ENCODE peak calls at places on chromosomes 16 and 17, in six cellular contexts. One of them, this sample, is unnamed.

GRCh38 chr17:55632893-55633292 is 89.8 kb downstream of the TMEM100 start:
- DNase-seq in HepG2: no peak
- DNase-seq in A549: no peak
- DNase-seq in K562: no peak
- DNase-seq in endothelial cell of umbilical vein: no peak
- DNase-seq in GM12878: no peak
- DNase-seq in this sample: no peak

GRCh38 chr17:9228408-9229159 is 207.3 kb downstream of the NTN1 start:
- DNase-seq in HepG2: no peak
- DNase-seq in A549: no peak
- DNase-seq in K562: peak; percentile 8
- DNase-seq in endothelial cell of umbilical vein: no peak
- DNase-seq in GM12878: no peak
- DNase-seq in this sample: no peak

GRCh38 chr16:2663553-2664521 is 18.5 kb upstream of the KCTD5 start:
- DNase-seq in HepG2: no peak
- DNase-seq in A549: no peak
- DNase-seq in K562: peak; percentile 79
- DNase-seq in endothelial cell of umbilical vein: no peak
- DNase-seq in GM12878: no peak
- DNase-seq in this sample: no peak

GRCh38 chr17:55996826-55997225 is 156.4 kb upstream of the ANKFN1 start:
- DNase-seq in HepG2: no peak
- DNase-seq in A549: no peak
- DNase-seq in K562: no peak
- DNase-seq in endothelial cell of umbilical vein: no peak
- DNase-seq in GM12878: no peak
- DNase-seq in this sample: peak; percentile 3

GRCh38 chr17:72733619-72734282 is 358.7 kb downstream of the SLC39A11 start:
- DNase-seq in HepG2: peak; percentile 66
- DNase-seq in A549: no peak
- DNase-seq in K562: no peak
- DNase-seq in endothelial cell of umbilical vein: no peak
- DNase-seq in GM12878: no peak
- DNase-seq in this sample: no peak

GRCh38 chr16:49528564-49529150 is 155.1 kb downstream of the C16orf78 start:
- DNase-seq in HepG2: no peak
- DNase-seq in A549: no peak
- DNase-seq in K562: no peak
- DNase-seq in endothelial cell of umbilical vein: no peak
- DNase-seq in GM12878: no peak
- DNase-seq in this sample: no peak

GRCh38 chr17:38745545-38745944 is 2.6 kb downstream of the PCGF2 start:
- DNase-seq in HepG2: peak; percentile 29
- DNase-seq in A549: no peak
- DNase-seq in K562: peak; percentile 41
- DNase-seq in endothelial cell of umbilical vein: no peak
- DNase-seq in GM12878: no peak
- DNase-seq in this sample: no peak

GRCh38 chr17:57694051-57694450 is 51.0 kb downstream of the CCDC182 start:
- DNase-seq in HepG2: no peak
- DNase-seq in A549: no peak
- DNase-seq in K562: no peak
- DNase-seq in endothelial cell of umbilical vein: no peak
- DNase-seq in GM12878: no peak
- DNase-seq in this sample: no peak

GRCh38 chr17:42311240-42312034 is 23.1 kb downstream of the STAT5A start:
- DNase-seq in HepG2: peak; percentile 91
- DNase-seq in A549: no peak
- DNase-seq in K562: peak; percentile 97
- DNase-seq in endothelial cell of umbilical vein: no peak
- DNase-seq in GM12878: no peak
- DNase-seq in this sample: peak; percentile 96

GRCh38 chr16:50598256-50598894 is 50.2 kb downstream of the NKD1 start:
- DNase-seq in HepG2: no peak
- DNase-seq in A549: no peak
- DNase-seq in K562: no peak
- DNase-seq in endothelial cell of umbilical vein: no peak
- DNase-seq in GM12878: no peak
- DNase-seq in this sample: no peak

GRCh38 chr17:14048169-14048568 is 21.1 kb upstream of the COX10 start:
- DNase-seq in HepG2: no peak
- DNase-seq in A549: peak; percentile 30
- DNase-seq in K562: no peak
- DNase-seq in endothelial cell of umbilical vein: no peak
- DNase-seq in GM12878: no peak
- DNase-seq in this sample: peak; percentile 19

GRCh38 chr17:53516643-53517042 is 306.1 kb upstream of the KIF2B start:
- DNase-seq in HepG2: no peak
- DNase-seq in A549: no peak
- DNase-seq in K562: peak; percentile 1
- DNase-seq in endothelial cell of umbilical vein: no peak
- DNase-seq in GM12878: no peak
- DNase-seq in this sample: no peak
- TF ChIP-seq MYC in HepG2: no peak
- TF ChIP-seq MYC in A549: no peak
- TF ChIP-seq MYC in K562: no peak
- TF ChIP-seq MYC in endothelial cell of umbilical vein: no peak
- TF ChIP-seq MYC in GM12878: no peak
- TF ChIP-seq MYC in this sample: no peak

GRCh38 chr17:37301288-37301687 is 74.5 kb upstream of the C17orf78 start:
- DNase-seq in HepG2: no peak
- DNase-seq in A549: peak; percentile 33
- DNase-seq in K562: peak; percentile 54
- DNase-seq in endothelial cell of umbilical vein: no peak
- DNase-seq in GM12878: no peak
- DNase-seq in this sample: peak; percentile 30
- TF ChIP-seq MYC in HepG2: no peak
- TF ChIP-seq MYC in A549: no peak
- TF ChIP-seq MYC in K562: no peak
- TF ChIP-seq MYC in endothelial cell of umbilical vein: no peak
- TF ChIP-seq MYC in GM12878: no peak
- TF ChIP-seq MYC in this sample: no peak

GRCh38 chr16:17381784-17382183 is 89.0 kb downstream of the XYLT1 start:
- DNase-seq in HepG2: no peak
- DNase-seq in A549: no peak
- DNase-seq in K562: no peak
- DNase-seq in endothelial cell of umbilical vein: no peak
- DNase-seq in GM12878: no peak
- DNase-seq in this sample: no peak

GRCh38 chr16:17379121-17379571 is 91.6 kb downstream of the XYLT1 start:
- DNase-seq in HepG2: no peak
- DNase-seq in A549: no peak
- DNase-seq in K562: no peak
- DNase-seq in endothelial cell of umbilical vein: no peak
- DNase-seq in GM12878: no peak
- DNase-seq in this sample: no peak

GRCh38 chr16:17382514-17382913 is 88.2 kb downstream of the XYLT1 start:
- DNase-seq in HepG2: no peak
- DNase-seq in A549: no peak
- DNase-seq in K562: no peak
- DNase-seq in endothelial cell of umbilical vein: no peak
- DNase-seq in GM12878: no peak
- DNase-seq in this sample: no peak

GRCh38 chr16:17382949-17383348 is 87.8 kb downstream of the XYLT1 start:
- DNase-seq in HepG2: no peak
- DNase-seq in A549: no peak
- DNase-seq in K562: no peak
- DNase-seq in endothelial cell of umbilical vein: no peak
- DNase-seq in GM12878: no peak
- DNase-seq in this sample: no peak

GRCh38 chr16:17380613-17381012 is 90.1 kb downstream of the XYLT1 start:
- DNase-seq in HepG2: no peak
- DNase-seq in A549: no peak
- DNase-seq in K562: no peak
- DNase-seq in endothelial cell of umbilical vein: no peak
- DNase-seq in GM12878: no peak
- DNase-seq in this sample: no peak
- TF ChIP-seq MYC in HepG2: no peak
- TF ChIP-seq MYC in A549: no peak
- TF ChIP-seq MYC in K562: no peak
- TF ChIP-seq MYC in endothelial cell of umbilical vein: no peak
- TF ChIP-seq MYC in GM12878: no peak
- TF ChIP-seq MYC in this sample: no peak

DNA sequence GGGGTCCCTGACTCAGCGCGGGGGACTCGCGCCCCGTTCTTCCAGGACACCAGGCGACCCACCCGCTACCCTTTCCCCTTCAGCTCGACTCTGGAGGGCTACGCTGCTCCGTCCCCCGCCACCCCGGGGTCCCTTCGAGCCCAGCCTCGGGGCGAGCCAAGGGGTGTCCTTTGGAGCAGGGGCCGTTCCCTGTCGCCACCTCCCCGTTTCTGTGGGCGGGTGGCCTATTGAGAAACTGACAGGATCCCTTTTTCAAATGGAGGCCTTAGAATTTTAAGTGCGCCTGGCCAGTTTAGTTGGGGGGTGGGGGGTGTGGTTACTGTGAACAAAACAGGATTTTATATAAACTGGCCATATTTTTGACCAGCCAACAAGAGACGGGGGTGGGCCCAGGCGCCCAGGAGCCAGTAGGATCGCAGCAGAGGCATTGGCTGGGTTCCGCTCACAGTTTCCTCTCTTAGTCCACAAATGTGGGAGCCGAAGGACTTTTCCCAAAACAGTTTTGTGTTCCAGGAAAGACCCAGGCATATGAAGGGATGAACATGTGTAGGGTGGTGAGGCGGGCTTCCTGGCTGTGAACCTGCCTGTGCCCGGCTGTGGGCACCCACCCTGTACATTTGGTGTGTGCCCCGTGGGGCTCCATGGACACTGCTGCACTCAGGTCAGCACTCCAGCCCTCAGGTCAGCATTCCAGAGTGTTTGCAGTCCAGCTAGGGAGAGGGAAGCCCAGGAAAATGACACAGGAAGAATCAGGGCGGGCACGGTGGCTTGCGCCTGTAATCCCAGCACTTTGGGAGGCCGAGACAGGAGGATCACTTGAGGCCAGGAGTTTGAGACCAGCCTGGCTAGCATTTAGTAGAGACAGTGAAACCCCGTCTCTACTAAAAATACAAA is 722 bp upstream of the TIMP2 start:
- DNase-seq in HepG2: peak; percentile 52
- DNase-seq in A549: no peak
- DNase-seq in K562: no peak
- DNase-seq in endothelial cell of umbilical vein: peak; percentile 85
- DNase-seq in GM12878: no peak
- DNase-seq in this sample: peak; percentile 77
- TF ChIP-seq MYC in HepG2: no peak
- TF ChIP-seq MYC in A549: no peak
- TF ChIP-seq MYC in K562: no peak
- TF ChIP-seq MYC in endothelial cell of umbilical vein: no peak
- TF ChIP-seq MYC in GM12878: no peak
- TF ChIP-seq MYC in this sample: no peak

DNA sequence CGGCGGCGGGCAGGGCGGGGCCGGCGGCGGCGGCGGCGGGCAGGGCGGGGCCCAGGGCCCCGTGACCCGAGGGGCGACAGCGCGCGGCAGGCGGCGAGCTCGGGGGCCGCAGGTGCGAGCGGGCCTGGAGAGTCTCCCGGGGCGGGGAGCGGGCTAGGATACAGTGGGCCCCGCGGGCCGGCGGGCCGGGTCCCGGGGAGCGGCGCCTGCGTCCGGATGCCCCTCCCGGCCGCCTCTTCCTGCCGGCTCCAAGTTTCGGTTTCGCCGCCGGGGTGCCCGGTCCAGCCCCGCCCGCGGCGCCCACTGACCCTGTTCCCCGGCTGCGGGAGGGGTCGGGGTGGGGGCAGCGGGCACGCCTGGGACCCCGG is at the start of gene RNF213:
- DNase-seq in HepG2: no peak
- DNase-seq in A549: peak; percentile 83
- DNase-seq in K562: peak; percentile 60
- DNase-seq in endothelial cell of umbilical vein: peak; percentile 6
- DNase-seq in GM12878: no peak
- DNase-seq in this sample: peak; percentile 59
- TF ChIP-seq MYC in HepG2: no peak
- TF ChIP-seq MYC in A549: no peak
- TF ChIP-seq MYC in K562: no peak
- TF ChIP-seq MYC in endothelial cell of umbilical vein: no peak
- TF ChIP-seq MYC in GM12878: no peak
- TF ChIP-seq MYC in this sample: no peak

This sample was measured in NB4.